ENCODE peak calls at places on chromosomes 16 and 17, in six cellular contexts. Y is cardiac fibroblast, Z is GM12878, S is progenitor cell of endocrine pancreas, W is GM06990, C is WERI-Rb-1. T is an unnamed sample.

GRCh38 chr16:144797-145252 is 6.4 kb upstream of the NPRL3 start:
- DNase-seq in Y (no peak), Z (no peak), S (no peak), W (no peak), C (no peak), T (no peak)

GRCh38 chr17:50100921-50101345 is 5.8 kb downstream of the PDK2 start:
- DNase-seq in Y (no peak), Z (no peak), S (no peak), W (no peak), C (no peak), T (no peak)

GRCh38 chr17:79565606-79566250 is 45.1 kb downstream of the RBFOX3 start:
- DNase-seq in Y (no peak), Z (no peak), S (no peak), W (no peak), C (no peak), T (no peak)

GRCh38 chr16:72474511-72475123 is 302.7 kb upstream of the PMFBP1 start:
- DNase-seq in Y (peak; percentile 67), Z (no peak), S (no peak), W (no peak), C (no peak), T (no peak)

GRCh38 chr17:40191237-40192208 is 14.3 kb downstream of the RAPGEFL1 start:
- DNase-seq in Y (peak; percentile 80), Z (peak; percentile 30), S (peak; percentile 56), W (peak; percentile 77), C (peak; percentile 93), T (peak; percentile 62)

GRCh38 chr17:10119203-10120112 is 78.9 kb downstream of the GAS7 start:
- DNase-seq in Y (no peak), Z (peak; percentile 37), S (no peak), W (no peak), C (no peak), T (peak; percentile 92)

GRCh38 chr17:48478224-48479013 is 48.4 kb upstream of the SKAP1 start:
- DNase-seq in Y (peak; percentile 30), Z (peak; percentile 84), S (no peak), W (peak; percentile 76), C (no peak), T (no peak)

GRCh38 chr17:2383628-2384167 is 17.2 kb downstream of the MNT start:
- DNase-seq in Y (no peak), Z (no peak), S (no peak), W (no peak), C (no peak), T (no peak)

GRCh38 chr16:79150128-79150527 is 450.4 kb downstream of the MAF start:
- DNase-seq in Y (no peak), Z (no peak), S (no peak), W (no peak), C (no peak), T (no peak)

GRCh38 chr17:8080799-8081219 is 6.7 kb downstream of the ALOX12B start:
- DNase-seq in Y (no peak), Z (no peak), S (no peak), W (no peak), C (no peak), T (no peak)

GRCh38 chr17:58002973-58003372 is 4.1 kb downstream of the SRSF1 start:
- DNase-seq in Y (no peak), Z (no peak), S (no peak), W (no peak), C (no peak), T (no peak)

GRCh38 chr16:66342294-66342900 is 24.1 kb upstream of the CDH5 start:
- DNase-seq in Y (peak; percentile 36), Z (no peak), S (peak; percentile 33), W (no peak), C (peak; percentile 66), T (no peak)
- TF ChIP-seq CTCF in Y (peak; percentile 81), Z (peak; percentile 75), S (peak; percentile 80), W (peak; percentile 87), C (peak; percentile 99), T (no peak)

DNA sequence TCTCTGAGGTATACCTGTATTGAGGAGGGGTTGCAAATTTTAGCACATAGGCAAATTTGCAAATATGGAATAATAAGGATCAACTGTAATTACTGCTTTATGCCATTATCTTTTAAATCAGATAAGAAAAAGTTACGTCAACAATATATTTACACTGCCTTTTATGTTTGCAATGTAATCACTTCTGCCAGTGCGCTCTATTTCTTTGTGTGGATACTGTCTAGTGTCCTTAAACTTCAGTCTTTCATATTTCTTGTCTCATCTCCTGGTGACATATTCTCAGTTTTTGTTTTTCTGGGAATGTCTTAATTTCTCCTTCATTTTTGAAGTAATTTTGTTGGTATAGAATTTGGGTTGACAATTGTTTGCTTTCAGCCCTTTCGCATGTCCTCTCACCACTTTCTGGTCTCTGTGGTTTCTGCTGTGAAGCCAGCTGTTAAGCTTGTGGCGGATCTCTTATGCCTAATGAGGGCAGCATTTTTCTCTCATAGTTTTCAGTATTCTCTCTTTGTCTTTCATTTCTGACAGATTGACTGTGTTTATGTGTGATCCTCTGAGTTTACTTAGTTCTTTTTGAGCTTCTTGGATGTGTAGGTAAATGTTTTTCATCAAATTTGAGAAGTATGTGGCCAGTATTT is 37.6 kb upstream of the ABCC11 start:
- DNase-seq in Y (no peak), Z (peak; percentile 25), S (no peak), W (no peak), C (no peak), T (no peak)
- TF ChIP-seq CTCF in Y (no peak), Z (no peak), S (no peak), W (peak; percentile 8), C (no peak), T (no peak)

GRCh38 chr16:69834817-69835477 is 72.8 kb downstream of the WWP2 start:
- DNase-seq in Y (no peak), Z (no peak), S (no peak), W (no peak), C (no peak), T (no peak)
- TF ChIP-seq CTCF in Y (no peak), Z (no peak), S (no peak), W (no peak), C (no peak), T (no peak)

GRCh38 chr17:55004484-55004883 is 35.9 kb downstream of the STXBP4 start:
- DNase-seq in Y (no peak), Z (no peak), S (no peak), W (no peak), C (no peak), T (no peak)

GRCh38 chr17:55005520-55005919 is 37.0 kb downstream of the STXBP4 start:
- DNase-seq in Y (peak; percentile 17), Z (no peak), S (no peak), W (no peak), C (peak; percentile 30), T (no peak)
- TF ChIP-seq CTCF in Y (peak; percentile 45), Z (peak; percentile 58), S (peak; percentile 49), W (peak; percentile 60), C (peak; percentile 48), T (no peak)